ENCODE peak calls at places on chromosomes 1 and 21, in five cellular contexts. A is DND-41, Q is stomach, N is esophagus squamous epithelium, L is right atrium auricular region. Y is an unnamed sample. For H3K4me1 and H3K36me3, the result is how much of the 10 kb centered on the place peaks cover.

GRCh38 chr21:34078915-34079314 is 5.5 kb downstream of the MRPS6 start:
- DNase-seq in A (peak), Q (no peak), N (no peak), L (no peak), Y (no peak)

GRCh38 chr1:111903148-111903857 is 86.2 kb downstream of the KCND3 start:
- DNase-seq in A (no peak), Q (no peak), N (no peak), L (no peak), Y (no peak)

GRCh38 chr1:80248886-80249285 is 1242.4 kb upstream of the ADGRL4 start:
- DNase-seq in A (no peak), Q (no peak), N (no peak), L (no peak), Y (no peak)

GRCh38 chr1:109639063-109639840 is 16.6 kb upstream of the GSTM4 start:
- DNase-seq in A (no peak), Q (no peak), N (no peak), L (no peak), Y (no peak)

GRCh38 chr1:232276651-232277050 is 353.3 kb downstream of the SIPA1L2 start:
- DNase-seq in A (no peak), Q (no peak), N (no peak), L (no peak), Y (no peak)

GRCh38 chr1:109762039-109762585 is 1.6 kb downstream of the EPS8L3 start:
- DNase-seq in A (no peak), Q (no peak), N (no peak), L (no peak), Y (no peak)

GRCh38 chr21:38619865-38620513 is 121.7 kb upstream of the ERG start:
- DNase-seq in A (no peak), Q (no peak), N (no peak), L (no peak), Y (no peak)

GRCh38 chr1:199675937-199676336 is 351.6 kb upstream of the NR5A2 start:
- DNase-seq in A (no peak), Q (no peak), N (no peak), L (no peak), Y (no peak)

GRCh38 chr1:64877151-64877550 is 89.2 kb downstream of the JAK1 start:
- DNase-seq in A (peak), Q (no peak), N (no peak), L (no peak), Y (no peak)

GRCh38 chr1:86169625-86170024 is 13.1 kb upstream of the COL24A1 start:
- DNase-seq in A (no peak), Q (no peak), N (no peak), L (no peak), Y (no peak)

GRCh38 chr1:224343679-224344078 is 13.0 kb upstream of the CNIH4 start:
- DNase-seq in A (no peak), Q (no peak), N (no peak), L (no peak), Y (no peak)

GRCh38 chr21:28220670-28221069 is 772.0 kb downstream of the LTN1 start:
- DNase-seq in A (no peak), Q (no peak), N (no peak), L (no peak), Y (no peak)

GRCh38 chr1:109636201-109636952 is 16.7 kb downstream of the AMPD2 start:
- DNase-seq in A (no peak), Q (no peak), N (no peak), L (peak), Y (no peak)

GRCh38 chr1:3170566-3171453 is 101.8 kb downstream of the PRDM16 start:
- DNase-seq in A (no peak), Q (peak), N (no peak), L (peak), Y (no peak)

DNA sequence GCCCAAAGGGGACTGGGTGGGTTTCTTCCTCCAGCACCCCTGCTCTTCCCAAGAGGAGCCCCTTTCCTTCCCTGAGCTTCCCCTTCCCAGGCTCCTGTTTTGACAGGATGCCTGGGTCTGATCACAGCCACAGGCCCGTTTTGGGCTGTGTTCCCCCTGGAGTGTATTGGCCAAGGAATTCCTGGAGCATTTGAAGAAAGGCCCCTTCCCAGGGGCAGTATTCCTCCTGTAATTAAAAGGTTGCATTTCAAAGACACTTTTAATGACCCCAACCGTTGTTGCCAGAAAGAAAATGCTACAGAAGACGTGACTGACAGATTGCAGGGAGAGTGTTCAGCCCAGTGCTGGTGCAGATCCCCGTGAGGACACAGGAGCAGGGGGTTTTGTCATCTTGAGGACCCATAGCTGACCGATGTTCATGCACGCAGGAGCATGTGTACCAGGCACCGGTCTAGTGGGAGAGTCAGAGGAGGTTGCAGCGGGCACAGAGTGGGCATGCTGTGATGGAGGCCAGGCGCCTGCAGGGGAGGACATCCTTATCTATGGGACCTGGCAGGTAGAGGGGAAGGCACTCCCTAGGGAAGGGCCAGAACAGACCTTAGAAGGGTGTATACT is 19.3 kb upstream of the LBR start:
- DNase-seq in A (peak), Q (no peak), N (no peak), L (no peak), Y (no peak)
- H3K4me1 ChIP-seq in A (under half), Q (half or more), N (half or more), L (under half), Y (under half)

GRCh38 chr1:54237656-54238055 is 37.7 kb downstream of the MRPL37 start:
- DNase-seq in A (no peak), Q (no peak), N (no peak), L (no peak), Y (no peak)
- H3K36me3 ChIP-seq in A (half or more), Q (half or more), N (under half), L (under half), Y (under half)

GRCh38 chr1:225449774-225450173 is 21.9 kb upstream of the LBR start:
- DNase-seq in A (no peak), Q (no peak), N (no peak), L (no peak), Y (no peak)

GRCh38 chr1:225447649-225448048 is 19.8 kb upstream of the LBR start:
- DNase-seq in A (peak), Q (no peak), N (no peak), L (no peak), Y (no peak)

GRCh38 chr1:225450491-225451191 is 22.8 kb upstream of the LBR start:
- DNase-seq in A (no peak), Q (no peak), N (no peak), L (no peak), Y (no peak)

GRCh38 chr1:225448146-225448805 is 20.4 kb upstream of the LBR start:
- DNase-seq in A (peak), Q (no peak), N (no peak), L (no peak), Y (no peak)

GRCh38 chr1:225449261-225449660 is 21.4 kb upstream of the LBR start:
- DNase-seq in A (no peak), Q (peak), N (no peak), L (no peak), Y (no peak)
- H3K4me1 ChIP-seq in A (under half), Q (half or more), N (half or more), L (under half), Y (under half)

DNA sequence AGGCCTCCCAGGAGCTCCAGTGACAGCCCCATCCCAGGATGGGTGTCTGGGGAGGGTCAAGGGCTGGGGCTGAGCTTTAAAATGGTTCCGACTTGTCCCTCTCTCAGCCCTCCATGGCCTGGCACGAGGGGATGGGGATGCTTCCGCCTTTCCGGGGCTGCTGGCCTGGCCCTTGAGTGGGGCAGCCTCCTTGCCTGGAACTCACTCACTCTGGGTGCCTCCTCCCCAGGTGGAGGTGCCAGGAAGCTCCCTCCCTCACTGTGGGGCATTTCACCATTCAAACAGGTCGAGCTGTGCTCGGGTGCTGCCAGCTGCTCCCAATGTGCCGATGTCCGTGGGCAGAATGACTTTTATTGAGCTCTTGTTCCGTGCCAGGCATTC is 24.2 kb downstream of the PCSK9 start:
- DNase-seq in A (no peak), Q (no peak), N (no peak), L (no peak), Y (no peak)
- H3K36me3 ChIP-seq in A (under half), Q (under half), N (under half), L (under half), Y (under half)

GRCh38 chr1:30990594-30990993 is 74.9 kb downstream of the PUM1 start:
- DNase-seq in A (no peak), Q (no peak), N (no peak), L (no peak), Y (no peak)

GRCh38 chr1:30986755-30987154 is 78.2 kb upstream of the SDC3 start:
- DNase-seq in A (no peak), Q (no peak), N (no peak), L (no peak), Y (no peak)

GRCh38 chr1:30988045-30988444 is 77.5 kb downstream of the PUM1 start:
- DNase-seq in A (no peak), Q (no peak), N (no peak), L (no peak), Y (no peak)

GRCh38 chr1:30995990-30996612 is 69.4 kb downstream of the PUM1 start:
- DNase-seq in A (no peak), Q (no peak), N (no peak), L (no peak), Y (no peak)

DNA sequence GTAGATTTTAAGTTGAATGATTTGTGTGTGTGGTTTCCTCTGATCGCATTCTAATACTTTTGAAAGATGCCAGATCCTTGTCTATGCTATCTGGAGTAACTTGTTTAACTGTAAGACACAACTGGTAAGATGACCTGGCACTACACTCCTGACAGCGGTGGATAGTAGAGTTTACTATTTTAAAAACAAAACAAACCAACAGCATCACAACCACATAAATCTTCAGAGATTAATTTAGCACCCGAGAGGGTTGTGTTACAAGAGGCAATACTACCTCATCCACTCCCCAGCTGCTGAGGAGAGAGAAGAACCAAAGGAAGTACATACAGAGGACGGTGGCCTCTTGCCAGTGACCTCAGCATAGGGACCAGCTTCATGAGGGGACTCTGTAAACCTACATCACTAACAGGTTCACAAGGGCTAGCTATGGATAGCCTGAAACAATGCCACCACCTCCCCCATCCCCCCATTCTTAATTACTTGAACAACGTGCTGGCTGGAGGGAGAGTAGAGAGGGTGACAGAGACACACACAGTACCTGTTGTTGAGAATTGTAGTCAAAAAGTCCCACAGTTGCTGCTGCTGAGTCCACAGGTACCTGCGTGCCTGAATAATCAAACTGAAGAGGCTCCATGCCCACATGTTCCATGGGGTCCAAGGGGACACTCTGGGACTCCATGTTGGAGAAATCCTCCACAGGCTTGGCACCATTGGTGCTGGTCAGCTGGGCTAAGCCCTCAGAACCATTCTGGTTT is 73.5 kb downstream of the PUM1 start:
- DNase-seq in A (no peak), Q (no peak), N (no peak), L (no peak), Y (no peak)
- H3K4me1 ChIP-seq in A (under half), Q (under half), N (under half), L (under half), Y (under half)

GRCh38 chr1:27994060-27994459 is 34.3 kb downstream of the XKR8 start:
- DNase-seq in A (no peak), Q (no peak), N (no peak), L (no peak), Y (no peak)

GRCh38 chr1:27992271-27992670 is 32.5 kb downstream of the XKR8 start:
- DNase-seq in A (peak), Q (no peak), N (no peak), L (no peak), Y (no peak)

GRCh38 chr1:27993241-27993640 is 33.5 kb downstream of the XKR8 start:
- DNase-seq in A (no peak), Q (no peak), N (no peak), L (no peak), Y (no peak)

GRCh38 chr1:27990920-27991537 is 31.3 kb downstream of the XKR8 start:
- DNase-seq in A (no peak), Q (no peak), N (no peak), L (no peak), Y (no peak)
- H3K36me3 ChIP-seq in A (half or more), Q (half or more), N (under half), L (under half), Y (half or more)

GRCh38 chr1:66400660-66401059 is 133.3 kb upstream of the SGIP1 start:
- DNase-seq in A (no peak), Q (no peak), N (no peak), L (no peak), Y (peak)
- H3K4me1 ChIP-seq in A (under half), Q (under half), N (under half), L (under half), Y (half or more)

DNA sequence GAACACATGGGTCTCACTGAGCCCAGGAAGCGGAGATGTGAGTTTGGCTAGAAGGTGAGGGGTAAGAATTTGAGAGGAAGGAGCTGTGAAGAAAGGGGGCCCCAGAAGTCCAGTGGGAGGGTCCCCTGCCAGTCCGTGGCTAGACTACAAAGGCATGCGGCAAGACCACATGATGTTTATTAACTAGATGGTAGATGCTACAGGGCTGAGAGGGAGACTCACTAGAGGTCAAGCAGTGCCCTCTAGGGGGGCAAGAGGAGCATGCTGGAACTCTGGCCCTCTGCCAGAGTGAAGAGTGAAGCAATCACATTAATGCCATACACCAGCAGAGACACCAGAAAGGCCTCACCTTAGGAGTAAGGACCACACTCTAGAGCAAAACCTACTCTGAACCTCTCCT is 12.2 kb downstream of the KIAA0319L start:
- DNase-seq in A (peak), Q (no peak), N (no peak), L (no peak), Y (peak)
- H3K36me3 ChIP-seq in A (under half), Q (under half), N (under half), L (under half), Y (under half)

Y was measured in Karpas-422.